ENCODE peak calls at places on chromosomes 5 and 9, in nine cellular contexts. C is kidney; A is astrocyte; Z is aorta; V is keratinocyte; D is CD8-positive, alpha-beta T cell; T is PC-9; N is uterus; B is tibial nerve. S is an unnamed sample.

GRCh38 chr5:147835386-147835798 is 3.9 kb upstream of the SPINK1 start:
- DNase-seq in N (no peak), A (peak; percentile 6), B (no peak), D (no peak), T (no peak), V (no peak), C (no peak), Z (no peak), S (peak; percentile 83)

GRCh38 chr9:91489391-91489899 is 65.8 kb upstream of the NFIL3 start:
- DNase-seq in D (no peak), A (peak; percentile 93), B (no peak), N (no peak), T (no peak), V (no peak), Z (no peak), C (no peak), S (no peak)

GRCh38 chr5:142547445-142548374 is 138.2 kb downstream of the FGF1 start:
- DNase-seq in C (no peak), D (no peak), N (no peak), Z (no peak), A (no peak), T (no peak), V (no peak), B (no peak), S (no peak)

GRCh38 chr9:112194969-112195431 is 19.9 kb upstream of the SUSD1 start:
- DNase-seq in V (no peak), C (no peak), T (no peak), N (no peak), A (peak; percentile 61), Z (no peak), B (no peak), D (no peak), S (no peak)

GRCh38 chr9:91905958-91906585 is 44.0 kb downstream of the ROR2 start:
- DNase-seq in Z (peak; percentile 80), B (no peak), V (no peak), D (peak; percentile 54), A (no peak), C (no peak), N (no peak), T (peak; percentile 3), S (no peak)

GRCh38 chr9:81032831-81033230 is 656.5 kb downstream of the TLE1 start:
- DNase-seq in Z (no peak), D (no peak), C (no peak), A (peak; percentile 81), V (no peak), B (no peak), N (no peak), T (no peak), S (no peak)

GRCh38 chr5:68149189-68149588 is 66.4 kb upstream of the PIK3R1 start:
- DNase-seq in D (no peak), A (peak; percentile 89), T (no peak), C (no peak), B (no peak), V (no peak), Z (no peak), N (no peak), S (no peak)

GRCh38 chr5:134113572-134113907 is 941 bp upstream of the TCF7 start:
- DNase-seq in A (no peak), C (no peak), D (no peak), N (no peak), B (no peak), T (no peak), Z (no peak), V (no peak), S (no peak)

GRCh38 chr9:115594551-115594950 is 476.6 kb upstream of the TNC start:
- DNase-seq in A (no peak), N (no peak), V (no peak), D (no peak), B (no peak), T (no peak), C (no peak), Z (no peak), S (no peak)

GRCh38 chr5:142690641-142691040 is 4.8 kb upstream of the FGF1 start:
- DNase-seq in B (no peak), A (no peak), T (no peak), N (no peak), D (no peak), V (no peak), Z (no peak), C (no peak), S (no peak)

GRCh38 chr9:16246785-16247184 is 623.7 kb downstream of the BNC2 start:
- DNase-seq in Z (no peak), A (no peak), V (no peak), N (no peak), C (no peak), D (no peak), B (no peak), T (no peak), S (no peak)

GRCh38 chr5:124179788-124180187 is 566.7 kb downstream of the ZNF608 start:
- DNase-seq in N (no peak), B (no peak), V (no peak), C (no peak), T (no peak), A (no peak), D (no peak), Z (no peak), S (no peak)
- H3K27ac ChIP-seq in N (no peak overlapping the region), B (no peak overlapping the region), V (no peak overlapping the region), C (no peak overlapping the region), T (no peak overlapping the region), A (no peak overlapping the region), D (no peak overlapping the region), Z (no peak overlapping the region), S (no peak overlapping the region)

DNA sequence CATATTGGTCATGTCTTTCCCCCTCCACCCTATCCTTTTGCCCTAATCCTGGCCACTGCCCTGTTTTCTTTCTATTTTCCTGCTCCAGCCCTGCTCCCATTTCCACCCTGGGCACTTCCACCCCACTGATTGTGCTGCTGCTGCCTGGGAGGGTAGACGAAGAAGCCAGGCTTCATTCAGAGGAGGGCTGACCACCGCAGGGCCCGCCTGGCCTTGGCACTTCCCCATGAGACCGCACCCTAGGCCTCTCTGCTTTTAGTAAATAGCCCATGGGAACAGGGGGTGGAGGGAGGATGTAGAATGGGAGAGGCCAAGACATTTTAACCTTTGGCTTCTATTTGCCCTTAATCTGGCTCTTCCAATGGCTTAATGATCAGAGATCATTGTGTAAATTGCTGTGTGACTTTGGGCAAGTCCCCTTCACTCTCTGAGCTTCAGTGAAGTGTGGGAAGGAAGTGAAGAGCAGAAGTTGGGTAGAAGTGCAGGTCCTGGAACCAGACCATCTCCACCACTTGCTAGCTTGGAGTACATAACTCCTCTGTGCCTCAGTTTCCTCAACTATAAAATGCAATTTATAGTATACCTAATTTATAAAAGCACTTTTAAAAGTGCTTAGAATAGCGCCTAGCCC is 13.6 kb upstream of the GPX3 start:
- DNase-seq in N (no peak), A (no peak), V (no peak), Z (peak; percentile 73), B (no peak), C (no peak), D (no peak), T (no peak), S (no peak)
- H3K27ac ChIP-seq in N (peak overlapping the region; percentile 83), A (no peak overlapping the region), V (no peak overlapping the region), Z (no peak overlapping the region), B (peak overlapping the region; percentile 80), C (peak overlapping the region; percentile 95), D (no peak overlapping the region), T (no peak overlapping the region), S (no peak overlapping the region)

GRCh38 chr9:127781821-127782220 is 3.4 kb upstream of the SH2D3C start:
- DNase-seq in D (no peak), C (no peak), A (no peak), V (no peak), N (no peak), B (no peak), Z (no peak), T (no peak), S (no peak)

GRCh38 chr9:127785023-127785932 is 556 bp upstream of the CDK9 start:
- DNase-seq in D (peak; percentile 91), B (peak; percentile 77), C (peak; percentile 96), T (peak; percentile 91), V (no peak), A (no peak), N (peak; percentile 92), Z (peak; percentile 92), S (no peak)

GRCh38 chr9:127783111-127783621 is 2.7 kb upstream of the CDK9 start:
- DNase-seq in Z (peak; percentile 73), T (no peak), A (no peak), N (no peak), V (no peak), D (peak; percentile 80), C (peak; percentile 87), B (no peak), S (no peak)

GRCh38 chr9:127785933-127786772 is at the start of gene CDK9:
- DNase-seq in C (peak; percentile 97), N (peak; percentile 93), B (peak; percentile 81), D (peak; percentile 91), A (peak; percentile 70), V (no peak), T (peak; percentile 95), Z (peak; percentile 94), S (no peak)

DNA sequence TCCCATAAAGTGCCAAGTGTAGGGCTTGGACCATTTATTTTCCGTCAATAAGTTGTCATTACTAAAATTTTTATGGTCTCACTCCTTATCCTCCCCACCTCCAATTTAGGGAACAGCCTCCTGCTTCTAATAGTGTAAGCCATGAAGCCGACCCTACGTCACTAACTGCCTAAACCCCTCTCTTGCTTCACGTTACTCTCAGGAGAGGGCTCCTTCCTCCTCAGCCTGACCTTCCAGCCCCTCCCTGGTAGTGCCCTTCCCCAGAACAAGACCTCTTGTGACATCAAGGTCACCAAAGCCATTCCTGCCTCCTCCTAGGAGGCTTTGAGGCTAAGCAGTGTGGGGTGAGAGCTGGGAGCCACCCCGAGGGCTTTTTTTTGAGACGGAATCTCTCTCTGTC is 2.2 kb upstream of the CDK9 start:
- DNase-seq in D (no peak), V (no peak), C (no peak), T (no peak), Z (no peak), N (no peak), B (no peak), A (no peak), S (no peak)
- H3K27ac ChIP-seq in D (peak overlapping the region; percentile 73), V (no peak overlapping the region), C (no peak overlapping the region), T (no peak overlapping the region), Z (no peak overlapping the region), N (peak overlapping the region; percentile 5), B (no peak overlapping the region), A (no peak overlapping the region), S (no peak overlapping the region)

GRCh38 chr5:1122511-1123284 is 10.8 kb upstream of the SLC12A7 start:
- DNase-seq in Z (no peak), N (no peak), C (no peak), B (no peak), V (no peak), T (no peak), D (no peak), A (no peak), S (no peak)
- H3K27ac ChIP-seq in Z (no peak overlapping the region), N (no peak overlapping the region), C (no peak overlapping the region), B (no peak overlapping the region), V (no peak overlapping the region), T (no peak overlapping the region), D (no peak overlapping the region), A (no peak overlapping the region), S (no peak overlapping the region)

S was measured in epithelial cell of prostate.